ENCODE peak calls at places on chromosomes 16 and 17, in seven cellular contexts. One of them, this sample, is unnamed.

GRCh38 chr16:62253926-62254325 is 217.7 kb upstream of the CDH8 start:
- DNase-seq in mesendoderm: no peak
- DNase-seq in IMR-90: no peak
- DNase-seq in trophoblast cell: no peak
- DNase-seq in neuronal stem cell: no peak
- DNase-seq in H9: no peak
- DNase-seq in H1: no peak
- DNase-seq in this sample: peak

GRCh38 chr16:11194913-11195312 is 61.1 kb downstream of the SOCS1 start:
- DNase-seq in mesendoderm: no peak
- DNase-seq in IMR-90: no peak
- DNase-seq in trophoblast cell: no peak
- DNase-seq in neuronal stem cell: no peak
- DNase-seq in H9: no peak
- DNase-seq in H1: no peak
- DNase-seq in this sample: no peak

GRCh38 chr16:85557083-85557975 is 55.8 kb upstream of the GSE1 start:
- DNase-seq in mesendoderm: no peak
- DNase-seq in IMR-90: no peak
- DNase-seq in trophoblast cell: peak
- DNase-seq in neuronal stem cell: no peak
- DNase-seq in H9: no peak
- DNase-seq in H1: no peak
- DNase-seq in this sample: peak

GRCh38 chr17:58375811-58376210 is 23.8 kb upstream of the SUPT4H1 start:
- DNase-seq in mesendoderm: peak
- DNase-seq in IMR-90: no peak
- DNase-seq in trophoblast cell: no peak
- DNase-seq in neuronal stem cell: no peak
- DNase-seq in H9: peak
- DNase-seq in H1: no peak
- DNase-seq in this sample: no peak

GRCh38 chr17:58344791-58345157 is 7.2 kb downstream of the SUPT4H1 start:
- DNase-seq in mesendoderm: peak
- DNase-seq in IMR-90: no peak
- DNase-seq in trophoblast cell: no peak
- DNase-seq in neuronal stem cell: no peak
- DNase-seq in H9: no peak
- DNase-seq in H1: no peak
- DNase-seq in this sample: no peak

GRCh38 chr16:84593825-84594724 is 23.8 kb downstream of the COTL1 start:
- DNase-seq in mesendoderm: no peak
- DNase-seq in IMR-90: no peak
- DNase-seq in trophoblast cell: peak
- DNase-seq in neuronal stem cell: no peak
- DNase-seq in H9: peak
- DNase-seq in H1: no peak
- DNase-seq in this sample: no peak

GRCh38 chr16:81004646-81005353 is 1.9 kb downstream of the CMC2 start:
- DNase-seq in mesendoderm: peak
- DNase-seq in IMR-90: peak
- DNase-seq in trophoblast cell: peak
- DNase-seq in neuronal stem cell: peak
- DNase-seq in H9: no peak
- DNase-seq in H1: no peak
- DNase-seq in this sample: peak

GRCh38 chr17:46026045-46026814 is 27.2 kb downstream of the STH start:
- DNase-seq in mesendoderm: no peak
- DNase-seq in IMR-90: no peak
- DNase-seq in trophoblast cell: no peak
- DNase-seq in neuronal stem cell: no peak
- DNase-seq in H9: peak
- DNase-seq in H1: no peak
- DNase-seq in this sample: no peak

GRCh38 chr17:50587571-50587970 is 27.1 kb downstream of the CACNA1G start:
- DNase-seq in mesendoderm: no peak
- DNase-seq in IMR-90: no peak
- DNase-seq in trophoblast cell: no peak
- DNase-seq in neuronal stem cell: no peak
- DNase-seq in H9: no peak
- DNase-seq in H1: no peak
- DNase-seq in this sample: no peak

GRCh38 chr17:78925234-78925633 is at the start of gene TIMP2:
- DNase-seq in mesendoderm: peak
- DNase-seq in IMR-90: peak
- DNase-seq in trophoblast cell: peak
- DNase-seq in neuronal stem cell: peak
- DNase-seq in H9: peak
- DNase-seq in H1: peak
- DNase-seq in this sample: peak

GRCh38 chr16:69322343-69322742 is 8.0 kb downstream of the PDF start:
- DNase-seq in mesendoderm: no peak
- DNase-seq in IMR-90: no peak
- DNase-seq in trophoblast cell: no peak
- DNase-seq in neuronal stem cell: no peak
- DNase-seq in H9: no peak
- DNase-seq in H1: no peak
- DNase-seq in this sample: no peak

GRCh38 chr17:74361613-74362391 is at the start of gene BTBD17:
- DNase-seq in mesendoderm: peak
- DNase-seq in IMR-90: no peak
- DNase-seq in trophoblast cell: peak
- DNase-seq in neuronal stem cell: peak
- DNase-seq in H9: peak
- DNase-seq in H1: no peak
- DNase-seq in this sample: no peak

DNA sequence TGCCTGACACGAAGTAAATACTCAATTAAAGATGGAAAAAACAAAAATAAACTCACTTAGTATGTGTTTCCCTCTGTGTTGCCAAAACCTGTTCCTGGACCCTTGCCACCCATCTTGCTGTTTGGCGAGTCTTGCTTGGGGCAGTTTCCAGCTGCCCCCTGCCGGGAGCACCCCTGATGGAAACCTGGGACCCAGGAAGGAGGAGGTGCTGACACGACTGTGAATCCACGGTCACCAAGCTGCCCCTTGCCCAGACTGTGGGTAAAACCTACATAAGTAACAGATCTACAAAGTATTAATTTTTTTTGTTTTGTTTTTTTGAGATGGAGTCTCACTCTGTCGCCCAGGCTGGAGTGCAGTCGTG is 50.1 kb upstream of the SIAH1 start:
- DNase-seq in mesendoderm: no peak
- DNase-seq in IMR-90: no peak
- DNase-seq in trophoblast cell: peak
- DNase-seq in neuronal stem cell: no peak
- DNase-seq in H9: no peak
- DNase-seq in H1: no peak
- DNase-seq in this sample: no peak
- H3K23ac ChIP-seq in mesendoderm: no peak
- H3K23ac ChIP-seq in IMR-90: no peak
- H3K23ac ChIP-seq in trophoblast cell: no peak
- H3K23ac ChIP-seq in neuronal stem cell: no peak
- H3K23ac ChIP-seq in H9: no peak
- H3K23ac ChIP-seq in H1: no peak
- H3K23ac ChIP-seq in this sample: no peak

DNA sequence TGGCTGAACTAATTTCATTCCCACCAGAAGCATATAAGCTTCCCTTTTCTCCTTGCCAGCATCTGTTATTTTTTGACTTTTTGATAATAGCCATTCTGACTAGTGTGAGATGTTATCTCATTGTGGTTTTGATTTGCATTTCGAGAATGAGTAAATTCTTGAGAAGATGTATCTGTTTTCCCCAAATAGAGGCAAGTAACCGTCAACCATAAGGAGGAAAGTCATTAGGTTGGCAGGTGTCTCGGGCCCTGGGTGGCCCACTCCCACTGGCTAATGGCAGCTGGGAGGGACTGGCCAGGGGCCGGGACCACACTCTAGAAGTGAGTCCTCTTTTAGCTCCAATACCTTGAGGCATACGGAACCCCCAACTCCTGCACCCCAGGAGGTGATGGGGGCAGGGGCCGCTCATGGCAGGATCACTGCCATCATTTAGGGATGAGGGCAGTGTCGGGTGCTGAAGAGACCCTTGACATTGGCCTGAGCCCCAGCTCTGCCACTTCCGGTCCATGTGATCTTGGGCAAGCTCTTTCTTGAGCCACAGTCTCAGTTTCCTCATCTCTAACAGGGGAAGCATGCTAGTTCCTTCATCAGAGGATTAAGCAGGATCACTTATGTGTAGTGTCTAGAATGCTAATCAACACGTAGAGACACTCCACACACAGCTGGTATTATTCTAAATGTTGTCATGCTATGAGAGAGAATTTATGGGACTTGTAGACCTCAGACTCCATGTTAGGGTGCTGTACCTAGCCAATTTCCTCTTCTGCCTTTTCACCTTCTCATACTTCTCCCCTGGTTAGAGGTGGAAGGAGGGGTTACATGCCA is 44.3 kb downstream of the RGS9 start:
- DNase-seq in mesendoderm: no peak
- DNase-seq in IMR-90: no peak
- DNase-seq in trophoblast cell: no peak
- DNase-seq in neuronal stem cell: no peak
- DNase-seq in H9: no peak
- DNase-seq in H1: no peak
- DNase-seq in this sample: no peak
- H3K4me2 ChIP-seq in mesendoderm: no peak
- H3K4me2 ChIP-seq in IMR-90: no peak
- H3K4me2 ChIP-seq in trophoblast cell: no peak
- H3K4me2 ChIP-seq in neuronal stem cell: no peak
- H3K4me2 ChIP-seq in H9: no peak
- H3K4me2 ChIP-seq in H1: no peak
- H3K4me2 ChIP-seq in this sample: no peak

GRCh38 chr17:37726891-37727780 is 17.7 kb downstream of the HNF1B start:
- DNase-seq in mesendoderm: no peak
- DNase-seq in IMR-90: no peak
- DNase-seq in trophoblast cell: no peak
- DNase-seq in neuronal stem cell: no peak
- DNase-seq in H9: no peak
- DNase-seq in H1: no peak
- DNase-seq in this sample: no peak

GRCh38 chr17:37729905-37730304 is 15.0 kb downstream of the HNF1B start:
- DNase-seq in mesendoderm: peak
- DNase-seq in IMR-90: no peak
- DNase-seq in trophoblast cell: no peak
- DNase-seq in neuronal stem cell: peak
- DNase-seq in H9: no peak
- DNase-seq in H1: no peak
- DNase-seq in this sample: no peak

GRCh38 chr17:37725021-37725585 is 19.8 kb downstream of the HNF1B start:
- DNase-seq in mesendoderm: peak
- DNase-seq in IMR-90: no peak
- DNase-seq in trophoblast cell: no peak
- DNase-seq in neuronal stem cell: no peak
- DNase-seq in H9: no peak
- DNase-seq in H1: no peak
- DNase-seq in this sample: no peak

GRCh38 chr17:37725601-37726146 is 19.2 kb downstream of the HNF1B start:
- DNase-seq in mesendoderm: no peak
- DNase-seq in IMR-90: no peak
- DNase-seq in trophoblast cell: no peak
- DNase-seq in neuronal stem cell: no peak
- DNase-seq in H9: no peak
- DNase-seq in H1: no peak
- DNase-seq in this sample: no peak

GRCh38 chr17:37726248-37726647 is 18.6 kb downstream of the HNF1B start:
- DNase-seq in mesendoderm: no peak
- DNase-seq in IMR-90: peak
- DNase-seq in trophoblast cell: no peak
- DNase-seq in neuronal stem cell: no peak
- DNase-seq in H9: no peak
- DNase-seq in H1: no peak
- DNase-seq in this sample: no peak
- H3K23ac ChIP-seq in mesendoderm: peak
- H3K23ac ChIP-seq in IMR-90: no peak
- H3K23ac ChIP-seq in trophoblast cell: no peak
- H3K23ac ChIP-seq in neuronal stem cell: no peak
- H3K23ac ChIP-seq in H9: no peak
- H3K23ac ChIP-seq in H1: no peak
- H3K23ac ChIP-seq in this sample: no peak

GRCh38 chr17:38429476-38430100 is 1.3 kb downstream of the ARHGAP23 start:
- DNase-seq in mesendoderm: no peak
- DNase-seq in IMR-90: no peak
- DNase-seq in trophoblast cell: peak
- DNase-seq in neuronal stem cell: no peak
- DNase-seq in H9: no peak
- DNase-seq in H1: no peak
- DNase-seq in this sample: peak
- H3K4me2 ChIP-seq in mesendoderm: peak
- H3K4me2 ChIP-seq in IMR-90: peak
- H3K4me2 ChIP-seq in trophoblast cell: peak
- H3K4me2 ChIP-seq in neuronal stem cell: no peak
- H3K4me2 ChIP-seq in H9: peak
- H3K4me2 ChIP-seq in H1: peak
- H3K4me2 ChIP-seq in this sample: peak

This sample was measured in mesenchymal stem cell.